ENCODE peak calls at places on chromosomes 11 and 22, in seven cellular contexts. Q, U, B, D, I, T and K are unnamed samples.
A peak's percentile ranks its signal among the peaks of the same experiment; 100 is the strongest.

GRCh38 chr11:61498767-61499341 is 9.7 kb upstream of the LRRC10B start:
- DNase-seq in U (no peak), D (no peak), T (no peak), Q (no peak), B (no peak), I (no peak), K (no peak)

GRCh38 chr11:133782116-133782725 is 63.1 kb downstream of the SPATA19 start:
- DNase-seq in D (no peak), B (no peak), T (no peak), I (no peak), Q (no peak), U (no peak), K (no peak)

GRCh38 chr22:20621162-20621561 is 113.8 kb downstream of the MED15 start:
- DNase-seq in B (no peak), T (no peak), I (no peak), Q (no peak), U (no peak), D (no peak), K (no peak)

GRCh38 chr11:10908215-10908990 is 50.5 kb upstream of the ZBED5 start:
- DNase-seq in B (no peak), D (peak; percentile 63), I (no peak), Q (no peak), T (peak; percentile 90), U (no peak), K (peak; percentile 76)

GRCh38 chr11:65315204-65315865 is 669 bp downstream of the CDC42EP2 start:
- DNase-seq in U (peak; percentile 87), T (peak; percentile 71), I (peak; percentile 90), Q (peak; percentile 70), D (peak; percentile 93), B (peak; percentile 98), K (peak; percentile 83)

GRCh38 chr11:127627629-127628462 is 627.3 kb upstream of the KIRREL3 start:
- DNase-seq in U (no peak), B (no peak), D (no peak), I (peak; percentile 65), T (no peak), Q (no peak), K (no peak)

GRCh38 chr22:39244073-39244495 is 698 bp downstream of the PDGFB start:
- DNase-seq in D (no peak), Q (no peak), B (no peak), I (no peak), U (no peak), T (no peak), K (no peak)

GRCh38 chr11:23206736-23207336 is 346.6 kb upstream of the CCDC179 start:
- DNase-seq in D (no peak), I (no peak), T (peak; percentile 39), U (no peak), B (no peak), Q (no peak), K (no peak)

GRCh38 chr22:38866024-38866398 is 6.0 kb downstream of the CBX6 start:
- DNase-seq in T (no peak), U (no peak), B (no peak), D (no peak), I (peak; percentile 43), Q (peak; percentile 17), K (no peak)

GRCh38 chr22:37462983-37463382 is 23.2 kb downstream of the MFNG start:
- DNase-seq in Q (peak; percentile 45), T (peak; percentile 55), U (no peak), D (peak; percentile 36), I (no peak), B (peak; percentile 45), K (peak; percentile 47)

GRCh38 chr22:28019360-28019759 is 100.3 kb upstream of the PITPNB start:
- DNase-seq in B (no peak), D (no peak), I (peak; percentile 30), U (no peak), Q (peak; percentile 83), T (no peak), K (no peak)

GRCh38 chr22:26327306-26327705 is 101.8 kb upstream of the ASPHD2 start:
- DNase-seq in B (no peak), U (no peak), D (no peak), Q (no peak), T (no peak), I (no peak), K (no peak)

GRCh38 chr11:103532133-103532788 is 423.0 kb downstream of the DYNC2H1 start:
- DNase-seq in T (peak; percentile 72), Q (no peak), U (no peak), I (no peak), D (no peak), B (no peak), K (peak; percentile 58)

GRCh38 chr11:40797981-40798380 is 661.5 kb downstream of the LRRC4C start:
- DNase-seq in T (peak; percentile 14), I (no peak), B (no peak), Q (no peak), D (no peak), U (no peak), K (no peak)

GRCh38 chr11:94507485-94507884 is 4.8 kb upstream of the C11orf97 start:
- DNase-seq in D (no peak), B (no peak), Q (no peak), T (no peak), U (no peak), I (no peak), K (no peak)

GRCh38 chr11:106601637-106602297 is 416.5 kb downstream of the GUCY1A2 start:
- DNase-seq in U (no peak), B (no peak), Q (no peak), T (no peak), D (no peak), I (no peak), K (no peak)

GRCh38 chr22:21054046-21054713 is 8.4 kb downstream of the LRRC74B start:
- DNase-seq in I (no peak), B (no peak), T (no peak), U (no peak), Q (no peak), D (no peak), K (no peak)

GRCh38 chr11:43866969-43867368 is 13.7 kb upstream of the ALKBH3 start:
- DNase-seq in B (no peak), Q (no peak), U (no peak), D (no peak), I (no peak), T (no peak), K (no peak)
- TF ChIP-seq CTCF in B (no peak), Q (no peak), U (no peak), D (no peak), I (no peak), T (no peak), K (no peak)

GRCh38 chr11:67482275-67482735 is 521 bp upstream of the AIP start:
- DNase-seq in Q (no peak), D (no peak), U (peak; percentile 58), B (no peak), T (no peak), I (peak; percentile 50), K (no peak)

GRCh38 chr11:67483498-67483798 is 622 bp downstream of the AIP start:
- DNase-seq in T (no peak), Q (no peak), U (no peak), D (no peak), I (no peak), B (no peak), K (no peak)

GRCh38 chr11:67484847-67485311 is 2.1 kb downstream of the AIP start:
- DNase-seq in I (peak; percentile 83), U (no peak), Q (no peak), T (no peak), D (no peak), B (no peak), K (no peak)

GRCh38 chr11:67483901-67484665 is 1.3 kb downstream of the AIP start:
- DNase-seq in Q (no peak), I (peak; percentile 56), D (no peak), B (no peak), T (no peak), U (peak; percentile 73), K (no peak)

DNA sequence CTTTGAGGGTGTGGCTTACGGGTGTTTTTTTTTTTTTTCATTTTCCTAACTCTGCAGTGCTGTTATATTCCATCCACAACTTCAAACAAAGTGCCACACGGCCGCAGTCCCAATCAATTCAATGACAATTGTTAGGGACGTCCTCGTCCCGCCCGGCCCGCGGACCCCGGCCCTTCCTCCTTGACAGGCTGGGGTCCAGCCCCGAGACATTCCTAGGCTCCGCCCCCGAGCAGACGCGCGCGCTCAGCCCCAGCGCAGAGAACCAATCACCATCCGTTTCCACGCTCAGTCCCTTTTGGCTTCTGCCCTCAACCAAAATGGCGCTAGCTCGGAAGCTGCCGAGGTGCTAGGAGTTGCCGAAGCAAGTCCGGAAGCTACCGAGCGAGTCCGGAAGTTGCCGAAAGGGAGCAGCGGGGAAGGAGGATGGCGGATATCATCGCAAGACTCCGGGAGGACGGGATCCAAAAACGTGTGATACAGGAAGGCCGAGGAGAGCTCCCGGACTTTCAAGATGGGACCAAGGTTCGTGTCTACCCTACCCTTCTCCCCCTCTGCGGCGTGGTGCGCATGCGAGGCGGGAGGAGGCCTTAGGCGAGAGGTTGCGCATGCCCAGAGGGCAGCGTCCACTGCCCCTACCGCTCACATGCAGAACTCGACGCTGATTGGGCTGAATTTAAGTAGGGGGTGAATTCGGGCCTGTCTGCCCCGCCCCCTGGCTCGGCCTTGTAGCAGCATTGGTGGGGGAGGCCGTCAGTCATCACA is at the start of gene AIP:
- DNase-seq in D (peak; percentile 97), I (peak; percentile 99), U (peak; percentile 98), B (peak; percentile 97), Q (peak; percentile 95), T (peak; percentile 99), K (peak; percentile 97)
- TF ChIP-seq CTCF in D (no peak), I (peak; percentile 48), U (no peak), B (peak; percentile 30), Q (peak; percentile 30), T (peak; percentile 25), K (peak; percentile 21)

GRCh38 chr11:45264839-45265515 is 21.2 kb downstream of the SYT13 start:
- DNase-seq in D (no peak), Q (no peak), B (no peak), T (peak; percentile 67), U (no peak), I (no peak), K (peak; percentile 56)
- TF ChIP-seq CTCF in D (no peak), Q (no peak), B (no peak), T (no peak), U (no peak), I (no peak), K (no peak)

GRCh38 chr22:42277988-42278776 is 7.7 kb upstream of the TCF20 start:
- DNase-seq in D (no peak), I (peak; percentile 66), B (no peak), T (peak; percentile 30), U (peak; percentile 71), Q (no peak), K (peak; percentile 4)
- TF ChIP-seq CTCF in D (no peak), I (peak; percentile 38), B (peak; percentile 44), T (peak; percentile 49), U (no peak), Q (no peak), K (no peak)

DNA sequence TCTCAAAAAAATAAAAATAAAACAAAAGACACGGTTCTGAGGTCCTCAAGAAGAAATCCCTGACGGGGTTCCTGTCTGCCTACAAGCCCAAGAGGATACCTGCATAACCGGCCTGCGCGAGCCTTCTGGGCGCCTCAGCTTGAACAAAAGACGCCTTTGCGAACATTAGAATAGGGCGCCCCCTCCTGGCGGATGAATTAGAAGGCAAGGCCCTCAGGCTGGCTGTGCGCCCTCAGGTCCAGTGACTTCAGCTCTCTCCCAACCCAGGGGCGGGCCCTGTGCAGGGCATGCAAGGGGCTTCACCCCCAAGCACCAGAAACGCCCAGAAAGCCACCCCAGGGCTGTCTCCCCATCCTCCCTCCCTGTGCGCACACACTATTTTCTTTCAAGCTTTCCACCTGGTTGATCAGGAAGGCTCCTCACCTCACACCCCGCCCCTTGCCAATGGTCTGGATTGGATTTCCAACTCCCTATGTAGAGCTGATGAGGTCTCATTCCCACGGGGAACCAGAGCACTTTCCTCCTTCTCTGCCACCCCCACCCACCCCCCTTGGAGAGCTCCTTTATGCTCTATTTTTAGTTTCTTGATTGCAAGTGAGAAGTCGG is 273.3 kb downstream of the BUD13 start:
- DNase-seq in U (peak; percentile 31), B (peak; percentile 94), D (peak; percentile 86), T (peak; percentile 45), I (peak; percentile 91), Q (peak; percentile 65), K (peak; percentile 56)
- TF ChIP-seq CTCF in U (no peak), B (peak; percentile 80), D (peak; percentile 47), T (peak; percentile 48), I (peak; percentile 81), Q (peak; percentile 39), K (peak; percentile 54)